ENCODE peak calls at places on chromosomes 11 and 22, in seven cellular contexts. T, S, V, K, Z, G and M are unnamed samples.

GRCh38 chr22:28029201-28029948 is 110.3 kb upstream of the PITPNB start:
- DNase-seq in V (no peak), S (no peak), K (peak), G (peak), T (peak), Z (no peak), M (peak)

GRCh38 chr11:110134120-110134519 is 40.9 kb downstream of the ZC3H12C start:
- DNase-seq in T (no peak), Z (no peak), S (no peak), K (peak), G (no peak), V (no peak), M (no peak)

GRCh38 chr11:703515-703914 is 2.5 kb upstream of the EPS8L2 start:
- DNase-seq in Z (no peak), V (no peak), G (no peak), K (no peak), T (no peak), S (no peak), M (no peak)

GRCh38 chr11:69494851-69495250 is 13.4 kb downstream of the LINC01488 start:
- DNase-seq in G (no peak), V (no peak), T (no peak), S (no peak), Z (no peak), K (no peak), M (no peak)

GRCh38 chr11:124745835-124746620 is 6.0 kb downstream of the VSIG2 start:
- DNase-seq in S (no peak), V (no peak), T (no peak), G (peak), Z (peak), K (no peak), M (no peak)

GRCh38 chr11:9017773-9018172 is 14.0 kb upstream of the NRIP3 start:
- DNase-seq in G (peak), Z (no peak), V (no peak), K (no peak), T (peak), S (no peak), M (peak)

GRCh38 chr11:2204361-2205213 is 33.0 kb upstream of the TH start:
- DNase-seq in K (no peak), G (no peak), Z (no peak), T (no peak), V (no peak), S (no peak), M (no peak)

GRCh38 chr22:36577019-36577418 is 48.1 kb upstream of the EIF3D start:
- DNase-seq in T (peak), V (no peak), Z (no peak), K (no peak), S (peak), G (peak), M (no peak)

GRCh38 chr22:45014658-45015057 is 4.9 kb upstream of the PHF21B start:
- DNase-seq in S (no peak), G (no peak), K (no peak), Z (no peak), V (no peak), T (no peak), M (no peak)

GRCh38 chr11:116931206-116931953 is 94.0 kb upstream of the APOA1 start:
- DNase-seq in S (no peak), K (no peak), V (no peak), Z (no peak), G (peak), T (no peak), M (no peak)

GRCh38 chr11:64241175-64241429 is 207 bp downstream of the FKBP2 start:
- DNase-seq in V (peak), S (no peak), Z (no peak), T (no peak), G (no peak), K (no peak), M (no peak)

GRCh38 chr22:48779211-48779643 is 1048.4 kb downstream of the BRD1 start:
- DNase-seq in T (no peak), G (no peak), V (no peak), S (no peak), Z (no peak), K (no peak), M (no peak)

GRCh38 chr11:24949406-24949805 is 452.6 kb downstream of the LUZP2 start:
- DNase-seq in Z (no peak), V (no peak), S (no peak), T (no peak), K (no peak), G (no peak), M (no peak)

GRCh38 chr11:95895815-95896214 is 28.1 kb downstream of the MTMR2 start:
- DNase-seq in G (no peak), T (no peak), K (no peak), Z (no peak), V (no peak), S (no peak), M (no peak)

GRCh38 chr22:41969110-41969646 is at the start of gene SEPTIN3:
- DNase-seq in V (no peak), G (no peak), T (no peak), Z (no peak), S (no peak), K (no peak), M (no peak)

GRCh38 chr11:116986521-116987105 is 111.6 kb downstream of the SIK3 start:
- DNase-seq in G (peak), V (no peak), K (no peak), S (peak), T (peak), Z (no peak), M (no peak)

GRCh38 chr11:104033561-104033960 is 2.9 kb upstream of the DDI1 start:
- DNase-seq in G (no peak), Z (no peak), S (peak), T (peak), K (no peak), V (no peak), M (no peak)

GRCh38 chr22:30424471-30425326 is 869 bp upstream of the MTFP1 start:
- DNase-seq in T (no peak), K (no peak), V (no peak), G (peak), S (peak), Z (no peak), M (no peak)

GRCh38 chr11:112785104-112785503 is 176.1 kb upstream of the NCAM1 start:
- DNase-seq in T (peak), S (no peak), V (no peak), K (no peak), Z (no peak), G (peak), M (no peak)

GRCh38 chr11:118265954-118266353 is 1.9 kb upstream of the MPZL2 start:
- DNase-seq in T (no peak), Z (no peak), G (no peak), K (no peak), V (no peak), S (no peak), M (no peak)

GRCh38 chr11:2471804-2472096 is 26.9 kb downstream of the KCNQ1 start:
- DNase-seq in T (no peak), V (no peak), Z (no peak), K (no peak), G (no peak), S (no peak), M (no peak)